ENCODE peak calls at places on chromosomes 11 and 22, in five cellular contexts. One of them, this sample, is unnamed.

GRCh38 chr11:90113541-90113940 is 20.9 kb upstream of the NAALAD2 start:
- DNase-seq in tibial artery: no peak
- DNase-seq in left lung: no peak
- DNase-seq in IMR-90: no peak
- DNase-seq in AG04449: no peak
- DNase-seq in this sample: peak

GRCh38 chr11:115580927-115581680 is 76.9 kb upstream of the CADM1 start:
- DNase-seq in tibial artery: no peak
- DNase-seq in left lung: no peak
- DNase-seq in IMR-90: no peak
- DNase-seq in AG04449: no peak
- DNase-seq in this sample: no peak

GRCh38 chr11:42524534-42525227 is 787.1 kb upstream of the API5 start:
- DNase-seq in tibial artery: no peak
- DNase-seq in left lung: no peak
- DNase-seq in IMR-90: no peak
- DNase-seq in AG04449: no peak
- DNase-seq in this sample: peak

GRCh38 chr11:86240164-86240563 is 4.4 kb upstream of the EED start:
- DNase-seq in tibial artery: no peak
- DNase-seq in left lung: no peak
- DNase-seq in IMR-90: no peak
- DNase-seq in AG04449: no peak
- DNase-seq in this sample: no peak

GRCh38 chr22:49619301-49619700 is 208.4 kb downstream of the BRD1 start:
- DNase-seq in tibial artery: peak
- DNase-seq in left lung: peak
- DNase-seq in IMR-90: no peak
- DNase-seq in AG04449: no peak
- DNase-seq in this sample: no peak

GRCh38 chr11:17600316-17601205 is 53.5 kb downstream of the OTOG start:
- DNase-seq in tibial artery: no peak
- DNase-seq in left lung: peak
- DNase-seq in IMR-90: no peak
- DNase-seq in AG04449: no peak
- DNase-seq in this sample: no peak

GRCh38 chr22:24247564-24248344 is 2.9 kb upstream of the GGT5 start:
- DNase-seq in tibial artery: peak
- DNase-seq in left lung: peak
- DNase-seq in IMR-90: peak
- DNase-seq in AG04449: peak
- DNase-seq in this sample: peak

GRCh38 chr11:13462311-13462927 is 603 bp downstream of the BTBD10 start:
- DNase-seq in tibial artery: peak
- DNase-seq in left lung: peak
- DNase-seq in IMR-90: peak
- DNase-seq in AG04449: no peak
- DNase-seq in this sample: no peak

GRCh38 chr11:23554002-23554401 is 693.7 kb upstream of the CCDC179 start:
- DNase-seq in tibial artery: no peak
- DNase-seq in left lung: no peak
- DNase-seq in IMR-90: no peak
- DNase-seq in AG04449: no peak
- DNase-seq in this sample: peak

GRCh38 chr11:118797510-118797909 is 6.5 kb upstream of the DDX6 start:
- DNase-seq in tibial artery: no peak
- DNase-seq in left lung: no peak
- DNase-seq in IMR-90: no peak
- DNase-seq in AG04449: no peak
- DNase-seq in this sample: no peak

GRCh38 chr11:134413334-134414035 is 1.4 kb upstream of the B3GAT1 start:
- DNase-seq in tibial artery: no peak
- DNase-seq in left lung: no peak
- DNase-seq in IMR-90: no peak
- DNase-seq in AG04449: no peak
- DNase-seq in this sample: no peak

GRCh38 chr11:11842426-11843008 is 745 bp downstream of the USP47 start:
- DNase-seq in tibial artery: peak
- DNase-seq in left lung: no peak
- DNase-seq in IMR-90: peak
- DNase-seq in AG04449: peak
- DNase-seq in this sample: peak

GRCh38 chr11:71489311-71490043 is 36.5 kb downstream of the NADSYN1 start:
- DNase-seq in tibial artery: no peak
- DNase-seq in left lung: no peak
- DNase-seq in IMR-90: peak
- DNase-seq in AG04449: no peak
- DNase-seq in this sample: peak

GRCh38 chr22:26702906-26703830 is 45.8 kb downstream of the MIAT start:
- DNase-seq in tibial artery: no peak
- DNase-seq in left lung: no peak
- DNase-seq in IMR-90: peak
- DNase-seq in AG04449: no peak
- DNase-seq in this sample: peak

GRCh38 chr22:19810381-19811141 is 44.1 kb downstream of the GNB1L start:
- DNase-seq in tibial artery: peak
- DNase-seq in left lung: peak
- DNase-seq in IMR-90: peak
- DNase-seq in AG04449: peak
- DNase-seq in this sample: peak

GRCh38 chr11:96154802-96155520 is 188.0 kb downstream of the MAML2 start:
- DNase-seq in tibial artery: peak
- DNase-seq in left lung: no peak
- DNase-seq in IMR-90: peak
- DNase-seq in AG04449: no peak
- DNase-seq in this sample: peak

GRCh38 chr11:134367781-134368180 is 36.0 kb downstream of the GLB1L2 start:
- DNase-seq in tibial artery: peak
- DNase-seq in left lung: peak
- DNase-seq in IMR-90: no peak
- DNase-seq in AG04449: no peak
- DNase-seq in this sample: no peak

GRCh38 chr11:46554205-46555162 is 39.3 kb downstream of the AMBRA1 start:
- DNase-seq in tibial artery: no peak
- DNase-seq in left lung: no peak
- DNase-seq in IMR-90: peak
- DNase-seq in AG04449: no peak
- DNase-seq in this sample: peak

GRCh38 chr11:90556026-90556425 is 333.2 kb upstream of the CHORDC1 start:
- DNase-seq in tibial artery: no peak
- DNase-seq in left lung: no peak
- DNase-seq in IMR-90: no peak
- DNase-seq in AG04449: no peak
- DNase-seq in this sample: no peak

GRCh38 chr11:65900125-65900898 is at the start of gene FOSL1:
- DNase-seq in tibial artery: peak
- DNase-seq in left lung: peak
- DNase-seq in IMR-90: peak
- DNase-seq in AG04449: peak
- DNase-seq in this sample: peak

GRCh38 chr22:46025973-46026906 is 49.3 kb upstream of the WNT7B start:
- DNase-seq in tibial artery: peak
- DNase-seq in left lung: no peak
- DNase-seq in IMR-90: no peak
- DNase-seq in AG04449: no peak
- DNase-seq in this sample: no peak

GRCh38 chr11:37972691-37973090 is 1374.7 kb upstream of the RAG2 start:
- DNase-seq in tibial artery: no peak
- DNase-seq in left lung: no peak
- DNase-seq in IMR-90: no peak
- DNase-seq in AG04449: no peak
- DNase-seq in this sample: peak

GRCh38 chr11:129865701-129866100 is 29.7 kb downstream of the NFRKB start:
- DNase-seq in tibial artery: no peak
- DNase-seq in left lung: no peak
- DNase-seq in IMR-90: no peak
- DNase-seq in AG04449: no peak
- DNase-seq in this sample: no peak

GRCh38 chr11:86741489-86742435 is 58.6 kb upstream of the PRSS23 start:
- DNase-seq in tibial artery: no peak
- DNase-seq in left lung: no peak
- DNase-seq in IMR-90: peak
- DNase-seq in AG04449: peak
- DNase-seq in this sample: peak

GRCh38 chr11:20364412-20364792 is 888 bp downstream of the HTATIP2 start:
- DNase-seq in tibial artery: no peak
- DNase-seq in left lung: no peak
- DNase-seq in IMR-90: no peak
- DNase-seq in AG04449: no peak
- DNase-seq in this sample: no peak

DNA sequence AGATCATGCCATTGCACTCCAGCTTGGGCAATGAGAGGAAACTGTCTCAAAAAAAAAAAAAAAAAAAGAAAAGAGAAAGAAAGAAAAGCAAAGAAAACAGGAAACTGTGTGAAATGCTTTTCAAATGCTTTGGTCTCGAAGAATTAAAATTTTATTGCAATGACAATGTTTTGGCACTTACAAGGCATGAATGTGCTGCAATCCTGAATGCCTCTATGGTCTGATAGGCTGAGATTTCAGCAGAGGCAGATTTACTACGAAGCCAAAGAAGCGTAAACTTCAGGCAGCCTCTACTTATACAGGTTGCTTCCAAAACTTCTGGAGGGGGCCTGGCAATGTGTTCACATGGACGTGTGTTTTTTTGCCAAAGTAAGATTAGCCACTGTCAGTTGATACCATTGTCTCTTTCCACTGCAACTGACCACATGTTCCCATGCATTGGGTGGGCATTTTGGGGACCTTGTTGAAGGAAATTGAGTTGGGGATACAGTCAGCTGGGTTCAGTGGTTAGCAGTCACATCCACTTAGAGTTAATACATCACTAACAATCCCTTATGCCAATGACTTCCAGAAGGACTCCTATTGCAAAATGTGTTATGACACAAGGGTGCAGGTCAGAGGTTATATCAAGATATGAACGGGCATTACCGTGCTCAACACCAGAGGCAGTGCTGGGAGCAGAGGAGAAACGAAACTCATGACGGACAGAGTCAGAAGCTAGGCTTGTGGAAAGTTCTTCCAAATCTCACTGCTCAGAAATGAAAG is 48.8 kb downstream of the ABTB2 start:
- DNase-seq in tibial artery: no peak
- DNase-seq in left lung: no peak
- DNase-seq in IMR-90: no peak
- DNase-seq in AG04449: no peak
- DNase-seq in this sample: peak
- H3K4me3 ChIP-seq in tibial artery: no peak
- H3K4me3 ChIP-seq in left lung: no peak
- H3K4me3 ChIP-seq in IMR-90: no peak
- H3K4me3 ChIP-seq in AG04449: no peak
- H3K4me3 ChIP-seq in this sample: no peak

GRCh38 chr11:68379216-68379615 is 66.8 kb downstream of the LRP5 start:
- DNase-seq in tibial artery: no peak
- DNase-seq in left lung: no peak
- DNase-seq in IMR-90: no peak
- DNase-seq in AG04449: no peak
- DNase-seq in this sample: peak

GRCh38 chr11:68383976-68384501 is 71.6 kb downstream of the LRP5 start:
- DNase-seq in tibial artery: peak
- DNase-seq in left lung: peak
- DNase-seq in IMR-90: peak
- DNase-seq in AG04449: no peak
- DNase-seq in this sample: peak

GRCh38 chr11:68382358-68382998 is 70.1 kb downstream of the LRP5 start:
- DNase-seq in tibial artery: no peak
- DNase-seq in left lung: no peak
- DNase-seq in IMR-90: no peak
- DNase-seq in AG04449: no peak
- DNase-seq in this sample: no peak

GRCh38 chr11:68381716-68382115 is 69.3 kb downstream of the LRP5 start:
- DNase-seq in tibial artery: peak
- DNase-seq in left lung: no peak
- DNase-seq in IMR-90: no peak
- DNase-seq in AG04449: no peak
- DNase-seq in this sample: no peak

DNA sequence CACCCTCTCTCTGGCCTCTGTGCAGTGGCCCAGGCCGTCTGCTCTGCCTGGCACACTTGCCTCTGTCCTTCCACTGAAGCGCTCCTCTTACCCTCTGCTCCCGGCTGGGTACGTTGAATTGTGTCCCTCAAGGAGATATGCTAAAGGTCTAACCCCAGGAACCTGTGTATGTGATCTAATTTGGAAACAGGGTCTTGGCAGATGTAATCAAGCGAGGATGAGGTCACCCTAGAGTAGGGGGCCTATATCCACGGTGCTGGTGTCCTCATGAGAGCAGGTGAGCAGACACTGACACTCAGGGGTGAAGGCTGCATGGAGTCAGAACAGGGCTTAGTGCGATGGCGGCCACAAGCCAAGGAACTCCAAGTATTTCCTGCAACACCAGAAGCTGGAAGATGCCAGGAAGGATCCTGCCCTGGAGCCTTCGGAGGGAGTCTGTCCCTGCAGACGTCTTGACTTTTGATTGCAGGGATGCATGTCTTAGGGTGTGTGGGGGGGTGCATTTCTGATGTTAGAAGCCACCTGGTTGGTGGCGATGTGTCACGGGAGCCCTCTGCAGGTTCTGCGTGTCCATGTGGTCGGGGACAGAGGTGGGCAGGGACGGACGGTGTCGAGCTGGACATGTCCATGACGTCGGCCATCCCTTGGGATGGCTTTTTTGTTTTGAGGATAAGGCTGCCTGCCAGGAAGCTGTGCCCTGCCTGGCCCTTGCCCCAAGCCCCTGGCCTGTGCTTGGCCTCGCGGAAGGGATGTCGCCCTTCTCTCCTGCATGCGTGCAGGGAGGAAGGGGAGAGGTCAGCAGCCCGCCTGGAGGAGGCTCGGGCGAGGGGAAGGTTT is 68.6 kb downstream of the LRP5 start:
- DNase-seq in tibial artery: peak
- DNase-seq in left lung: no peak
- DNase-seq in IMR-90: peak
- DNase-seq in AG04449: no peak
- DNase-seq in this sample: peak
- TF ChIP-seq CTCF in tibial artery: peak
- TF ChIP-seq CTCF in left lung: no peak
- TF ChIP-seq CTCF in IMR-90: no peak
- TF ChIP-seq CTCF in AG04449: no peak
- TF ChIP-seq CTCF in this sample: no peak

DNA sequence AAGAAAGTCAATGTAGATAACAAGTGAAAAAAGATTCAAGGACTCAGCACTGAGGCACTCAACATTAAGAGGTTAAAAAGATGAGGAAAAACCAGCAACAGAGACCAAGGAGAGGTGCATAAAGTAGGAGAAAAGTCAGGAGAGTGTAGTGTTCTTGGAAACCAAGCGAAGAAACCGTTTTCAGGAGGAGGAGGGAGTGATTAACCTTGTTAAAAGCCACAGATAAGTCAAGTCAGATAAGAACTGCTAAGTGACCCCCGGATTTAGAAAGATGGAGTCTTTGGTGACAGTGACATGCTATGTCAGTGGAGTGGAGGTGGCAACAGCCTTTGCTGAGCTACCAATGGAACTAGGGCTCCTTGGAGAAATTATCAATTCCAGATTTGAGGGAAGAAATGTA is 13.9 kb upstream of the NARS2 start:
- DNase-seq in tibial artery: no peak
- DNase-seq in left lung: no peak
- DNase-seq in IMR-90: no peak
- DNase-seq in AG04449: no peak
- DNase-seq in this sample: no peak
- H3K4me3 ChIP-seq in tibial artery: no peak
- H3K4me3 ChIP-seq in left lung: no peak
- H3K4me3 ChIP-seq in IMR-90: no peak
- H3K4me3 ChIP-seq in AG04449: no peak
- H3K4me3 ChIP-seq in this sample: no peak

GRCh38 chr22:36334081-36334831 is 53.5 kb downstream of the MYH9 start:
- DNase-seq in tibial artery: peak
- DNase-seq in left lung: peak
- DNase-seq in IMR-90: no peak
- DNase-seq in AG04449: no peak
- DNase-seq in this sample: no peak
- TF ChIP-seq CTCF in tibial artery: no peak
- TF ChIP-seq CTCF in left lung: no peak
- TF ChIP-seq CTCF in IMR-90: no peak
- TF ChIP-seq CTCF in AG04449: peak
- TF ChIP-seq CTCF in this sample: peak